ENCODE peak calls at places on chromosome 4, in five cellular contexts. One of them, this sample, is unnamed.

GRCh38 chr4:7924163-7924562 is 15.5 kb downstream of the AFAP1 start:
- DNase-seq in transverse colon: no peak
- DNase-seq in astrocyte: no peak
- DNase-seq in endothelial cell: no peak
- DNase-seq in MM.1S: no peak
- DNase-seq in this sample: no peak

GRCh38 chr4:124481123-124481522 is 231.4 kb downstream of the ANKRD50 start:
- DNase-seq in MM.1S: no peak
- DNase-seq in transverse colon: no peak
- DNase-seq in endothelial cell: no peak
- DNase-seq in astrocyte: no peak
- DNase-seq in this sample: no peak

GRCh38 chr4:41693629-41694028 is 54.9 kb downstream of the PHOX2B start:
- DNase-seq in transverse colon: no peak
- DNase-seq in astrocyte: peak
- DNase-seq in MM.1S: peak
- DNase-seq in endothelial cell: no peak
- DNase-seq in this sample: no peak

GRCh38 chr4:15893967-15894366 is 44.6 kb downstream of the FGFBP1 start:
- DNase-seq in endothelial cell: no peak
- DNase-seq in transverse colon: no peak
- DNase-seq in astrocyte: peak
- DNase-seq in MM.1S: no peak
- DNase-seq in this sample: no peak

GRCh38 chr4:33302298-33302697 is 2582.1 kb downstream of the PCDH7 start:
- DNase-seq in transverse colon: no peak
- DNase-seq in endothelial cell: no peak
- DNase-seq in MM.1S: no peak
- DNase-seq in astrocyte: peak
- DNase-seq in this sample: no peak

GRCh38 chr4:48602222-48602621 is 112.2 kb downstream of the ZAR1 start:
- DNase-seq in MM.1S: no peak
- DNase-seq in transverse colon: no peak
- DNase-seq in endothelial cell: no peak
- DNase-seq in astrocyte: peak
- DNase-seq in this sample: no peak

GRCh38 chr4:8370106-8370787 is 70.3 kb downstream of the ACOX3 start:
- DNase-seq in endothelial cell: no peak
- DNase-seq in MM.1S: no peak
- DNase-seq in astrocyte: no peak
- DNase-seq in transverse colon: no peak
- DNase-seq in this sample: no peak

GRCh38 chr4:24646777-24647460 is 62.6 kb upstream of the DHX15 start:
- DNase-seq in astrocyte: no peak
- DNase-seq in MM.1S: no peak
- DNase-seq in transverse colon: no peak
- DNase-seq in endothelial cell: no peak
- DNase-seq in this sample: no peak

GRCh38 chr4:78585633-78586032 is 34.1 kb downstream of the ANXA3 start:
- DNase-seq in transverse colon: no peak
- DNase-seq in astrocyte: peak
- DNase-seq in endothelial cell: no peak
- DNase-seq in MM.1S: no peak
- DNase-seq in this sample: no peak

GRCh38 chr4:1215347-1216075 is 33.4 kb downstream of the CTBP1 start:
- DNase-seq in MM.1S: peak
- DNase-seq in astrocyte: no peak
- DNase-seq in transverse colon: peak
- DNase-seq in endothelial cell: no peak
- DNase-seq in this sample: no peak

GRCh38 chr4:5710065-5710961 is 688 bp upstream of the EVC start:
- DNase-seq in transverse colon: no peak
- DNase-seq in endothelial cell: peak
- DNase-seq in MM.1S: peak
- DNase-seq in astrocyte: no peak
- DNase-seq in this sample: peak

GRCh38 chr4:646460-646859 is 21.1 kb downstream of the PDE6B start:
- DNase-seq in transverse colon: no peak
- DNase-seq in MM.1S: no peak
- DNase-seq in endothelial cell: no peak
- DNase-seq in astrocyte: no peak
- DNase-seq in this sample: no peak

GRCh38 chr4:148288448-148288847 is 153.8 kb downstream of the NR3C2 start:
- DNase-seq in MM.1S: no peak
- DNase-seq in astrocyte: no peak
- DNase-seq in transverse colon: no peak
- DNase-seq in endothelial cell: no peak
- DNase-seq in this sample: no peak

GRCh38 chr4:138390286-138390685 is 148.1 kb upstream of the SLC7A11 start:
- DNase-seq in astrocyte: peak
- DNase-seq in transverse colon: no peak
- DNase-seq in endothelial cell: no peak
- DNase-seq in MM.1S: no peak
- DNase-seq in this sample: no peak

GRCh38 chr4:41460641-41461040 is 77.3 kb upstream of the LIMCH1 start:
- DNase-seq in endothelial cell: no peak
- DNase-seq in astrocyte: no peak
- DNase-seq in transverse colon: no peak
- DNase-seq in MM.1S: no peak
- DNase-seq in this sample: no peak

GRCh38 chr4:10529891-10530786 is 72.9 kb upstream of the ZNF518B start:
- DNase-seq in transverse colon: no peak
- DNase-seq in astrocyte: peak
- DNase-seq in MM.1S: no peak
- DNase-seq in endothelial cell: no peak
- DNase-seq in this sample: no peak

GRCh38 chr4:187304131-187304530 is 580.5 kb upstream of the FAT1 start:
- DNase-seq in transverse colon: no peak
- DNase-seq in astrocyte: no peak
- DNase-seq in MM.1S: no peak
- DNase-seq in endothelial cell: no peak
- DNase-seq in this sample: no peak

GRCh38 chr4:71296945-71297344 is 41.9 kb upstream of the SLC4A4 start:
- DNase-seq in transverse colon: no peak
- DNase-seq in endothelial cell: no peak
- DNase-seq in astrocyte: peak
- DNase-seq in MM.1S: no peak
- DNase-seq in this sample: no peak

GRCh38 chr4:23438764-23439163 is 451.1 kb downstream of the PPARGC1A start:
- DNase-seq in transverse colon: no peak
- DNase-seq in astrocyte: peak
- DNase-seq in endothelial cell: no peak
- DNase-seq in MM.1S: no peak
- DNase-seq in this sample: no peak

GRCh38 chr4:23135792-23136645 is 443.3 kb downstream of the GBA3 start:
- DNase-seq in endothelial cell: peak
- DNase-seq in astrocyte: peak
- DNase-seq in MM.1S: peak
- DNase-seq in transverse colon: no peak
- DNase-seq in this sample: peak

GRCh38 chr4:156575430-156576073 is 396.0 kb downstream of the PDGFC start:
- DNase-seq in transverse colon: no peak
- DNase-seq in astrocyte: peak
- DNase-seq in endothelial cell: no peak
- DNase-seq in MM.1S: no peak
- DNase-seq in this sample: no peak
- TF ChIP-seq CTCF in transverse colon: no peak
- TF ChIP-seq CTCF in astrocyte: no peak
- TF ChIP-seq CTCF in endothelial cell: no peak
- TF ChIP-seq CTCF in MM.1S: no peak
- TF ChIP-seq CTCF in this sample: no peak

GRCh38 chr4:181998588-181998987 is 244.6 kb upstream of the TENM3 start:
- DNase-seq in MM.1S: no peak
- DNase-seq in astrocyte: no peak
- DNase-seq in endothelial cell: no peak
- DNase-seq in transverse colon: no peak
- DNase-seq in this sample: no peak
- TF ChIP-seq CTCF in MM.1S: no peak
- TF ChIP-seq CTCF in astrocyte: no peak
- TF ChIP-seq CTCF in endothelial cell: peak
- TF ChIP-seq CTCF in transverse colon: no peak
- TF ChIP-seq CTCF in this sample: no peak

GRCh38 chr4:3771932-3772495 is 5.8 kb downstream of the ADRA2C start:
- DNase-seq in endothelial cell: no peak
- DNase-seq in astrocyte: no peak
- DNase-seq in transverse colon: no peak
- DNase-seq in MM.1S: no peak
- DNase-seq in this sample: no peak
- TF ChIP-seq CTCF in endothelial cell: no peak
- TF ChIP-seq CTCF in astrocyte: no peak
- TF ChIP-seq CTCF in transverse colon: no peak
- TF ChIP-seq CTCF in MM.1S: no peak
- TF ChIP-seq CTCF in this sample: no peak

DNA sequence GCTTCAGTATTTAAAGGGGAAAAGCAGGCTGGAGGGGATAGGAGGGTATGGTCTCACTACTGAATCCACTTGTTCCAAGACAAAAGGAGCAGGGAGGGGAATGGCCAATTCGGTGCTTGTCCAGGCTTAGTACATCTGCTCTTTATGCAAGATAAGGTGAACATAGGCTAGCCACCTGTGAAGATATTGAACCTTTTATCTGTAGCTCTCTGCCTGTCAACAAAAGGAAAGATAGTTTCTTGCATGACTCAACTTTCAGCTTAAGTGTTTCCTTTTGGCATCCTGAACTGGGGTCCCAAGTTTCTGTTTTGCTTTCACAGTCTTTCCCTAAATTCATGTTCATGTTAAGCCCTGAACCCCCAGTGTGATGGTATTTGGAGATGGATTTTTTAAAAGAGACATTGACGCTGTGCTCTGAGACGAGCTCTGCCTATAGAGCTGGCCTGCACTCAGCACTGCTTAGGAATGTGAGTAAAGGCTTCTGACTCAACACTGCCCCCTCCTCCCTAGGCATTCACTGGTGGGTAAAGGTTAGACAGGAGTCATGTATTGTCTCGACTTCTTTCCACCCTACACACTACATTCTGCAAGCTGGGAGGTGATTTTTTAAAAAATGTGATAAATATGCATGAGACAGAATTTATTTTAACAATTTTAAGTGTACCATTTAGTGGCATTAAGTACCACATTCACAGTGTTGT is 28.2 kb downstream of the FAM149A start:
- DNase-seq in astrocyte: peak
- DNase-seq in endothelial cell: peak
- DNase-seq in transverse colon: no peak
- DNase-seq in MM.1S: peak
- DNase-seq in this sample: peak
- TF ChIP-seq CTCF in astrocyte: no peak
- TF ChIP-seq CTCF in endothelial cell: no peak
- TF ChIP-seq CTCF in transverse colon: no peak
- TF ChIP-seq CTCF in MM.1S: peak
- TF ChIP-seq CTCF in this sample: peak

GRCh38 chr4:57231781-57232180 is 121.6 kb upstream of the IGFBP7 start:
- DNase-seq in transverse colon: no peak
- DNase-seq in MM.1S: no peak
- DNase-seq in astrocyte: no peak
- DNase-seq in endothelial cell: no peak
- DNase-seq in this sample: no peak

GRCh38 chr4:57233391-57233790 is 123.2 kb upstream of the IGFBP7 start:
- DNase-seq in endothelial cell: no peak
- DNase-seq in MM.1S: no peak
- DNase-seq in transverse colon: no peak
- DNase-seq in astrocyte: peak
- DNase-seq in this sample: no peak

GRCh38 chr4:57234252-57234775 is 124.1 kb upstream of the IGFBP7 start:
- DNase-seq in transverse colon: no peak
- DNase-seq in endothelial cell: no peak
- DNase-seq in astrocyte: no peak
- DNase-seq in MM.1S: no peak
- DNase-seq in this sample: no peak
- TF ChIP-seq CTCF in transverse colon: no peak
- TF ChIP-seq CTCF in endothelial cell: no peak
- TF ChIP-seq CTCF in astrocyte: no peak
- TF ChIP-seq CTCF in MM.1S: no peak
- TF ChIP-seq CTCF in this sample: no peak

GRCh38 chr4:63524764-63525163 is 884.5 kb downstream of the TECRL start:
- DNase-seq in transverse colon: no peak
- DNase-seq in MM.1S: no peak
- DNase-seq in astrocyte: no peak
- DNase-seq in endothelial cell: no peak
- DNase-seq in this sample: no peak

GRCh38 chr4:63529581-63529980 is 879.7 kb downstream of the TECRL start:
- DNase-seq in endothelial cell: no peak
- DNase-seq in transverse colon: no peak
- DNase-seq in astrocyte: no peak
- DNase-seq in MM.1S: no peak
- DNase-seq in this sample: no peak

GRCh38 chr4:63526251-63526650 is 883.0 kb downstream of the TECRL start:
- DNase-seq in MM.1S: no peak
- DNase-seq in astrocyte: no peak
- DNase-seq in endothelial cell: no peak
- DNase-seq in transverse colon: no peak
- DNase-seq in this sample: no peak

DNA sequence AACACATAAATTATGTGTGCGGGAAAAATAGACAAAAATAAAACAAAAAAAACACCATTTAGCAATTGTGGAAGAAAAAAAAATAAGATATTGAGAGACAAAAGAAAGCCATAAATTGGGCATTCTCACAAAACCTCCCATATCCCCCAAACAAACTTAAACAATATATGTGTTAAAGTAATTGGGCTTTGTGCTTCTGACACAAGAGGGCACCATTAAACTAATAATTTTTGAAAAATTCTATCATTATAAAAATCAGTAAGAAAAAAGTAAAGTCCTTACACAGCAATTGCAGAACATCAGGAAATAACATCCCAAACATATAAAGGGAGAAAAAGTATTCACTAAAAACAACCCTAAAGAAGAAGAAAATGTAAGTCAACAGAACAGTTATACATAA is 880.7 kb downstream of the TECRL start:
- DNase-seq in MM.1S: peak
- DNase-seq in transverse colon: no peak
- DNase-seq in astrocyte: no peak
- DNase-seq in endothelial cell: no peak
- DNase-seq in this sample: no peak
- TF ChIP-seq CTCF in MM.1S: peak
- TF ChIP-seq CTCF in transverse colon: no peak
- TF ChIP-seq CTCF in astrocyte: no peak
- TF ChIP-seq CTCF in endothelial cell: no peak
- TF ChIP-seq CTCF in this sample: peak

DNA sequence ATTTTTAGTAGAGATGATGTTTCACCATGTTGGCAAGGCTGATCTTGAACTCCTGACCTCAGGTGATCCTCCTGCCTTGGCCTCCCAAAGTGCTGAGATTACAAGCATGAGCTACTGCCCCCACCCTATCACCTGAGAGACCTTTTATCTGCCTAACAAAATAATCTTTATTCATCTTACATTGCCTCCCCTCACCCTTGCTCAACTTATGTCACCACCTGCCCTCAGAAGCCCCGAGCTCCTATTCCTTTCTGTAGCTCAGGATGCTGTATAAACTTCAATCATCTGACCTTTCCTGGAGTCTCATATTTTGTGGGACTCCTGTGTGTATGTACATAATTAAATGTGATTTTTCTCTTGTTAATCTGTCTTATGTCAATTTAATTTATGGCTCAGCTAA is 29.7 kb upstream of the ENPP6 start:
- DNase-seq in astrocyte: no peak
- DNase-seq in transverse colon: no peak
- DNase-seq in endothelial cell: no peak
- DNase-seq in MM.1S: no peak
- DNase-seq in this sample: no peak
- TF ChIP-seq CTCF in astrocyte: no peak
- TF ChIP-seq CTCF in transverse colon: no peak
- TF ChIP-seq CTCF in endothelial cell: no peak
- TF ChIP-seq CTCF in MM.1S: no peak
- TF ChIP-seq CTCF in this sample: no peak